ENCODE peak calls at places on chromosome 12, in nine cellular contexts. One of them, this sample, is unnamed.

GRCh38 chr12:115609356-115609755 is 668.1 kb downstream of the MED13L start:
- DNase-seq in cerebellum: no peak
- DNase-seq in neural crest cell: no peak
- DNase-seq in GM13976: no peak
- DNase-seq in activated B cell treated with CpG ODN at 0.5 μM for 24 hours: no peak
- DNase-seq in esophagus squamous epithelium: no peak
- DNase-seq in choroid plexus epithelial cell: peak; percentile 15
- DNase-seq in activated CD4-positive, alpha-beta T cell treated with anti-CD3 and anti-CD28 coated beads, Interleukin-2, amount 50 U/mL, for 1 hour: no peak
- DNase-seq in HCEC 1CT: no peak
- DNase-seq in this sample: no peak

GRCh38 chr12:122138616-122139015 is 35.4 kb downstream of the IL31 start:
- DNase-seq in cerebellum: peak; percentile 40
- DNase-seq in neural crest cell: no peak
- DNase-seq in GM13976: no peak
- DNase-seq in activated B cell treated with CpG ODN at 0.5 μM for 24 hours: no peak
- DNase-seq in esophagus squamous epithelium: no peak
- DNase-seq in choroid plexus epithelial cell: no peak
- DNase-seq in activated CD4-positive, alpha-beta T cell treated with anti-CD3 and anti-CD28 coated beads, Interleukin-2, amount 50 U/mL, for 1 hour: no peak
- DNase-seq in HCEC 1CT: no peak
- DNase-seq in this sample: no peak

GRCh38 chr12:4355843-4356327 is 23.6 kb downstream of the FGF23 start:
- DNase-seq in cerebellum: no peak
- DNase-seq in neural crest cell: peak; percentile 50
- DNase-seq in GM13976: peak; percentile 48
- DNase-seq in activated B cell treated with CpG ODN at 0.5 μM for 24 hours: no peak
- DNase-seq in esophagus squamous epithelium: no peak
- DNase-seq in choroid plexus epithelial cell: peak; percentile 40
- DNase-seq in activated CD4-positive, alpha-beta T cell treated with anti-CD3 and anti-CD28 coated beads, Interleukin-2, amount 50 U/mL, for 1 hour: peak; percentile 29
- DNase-seq in HCEC 1CT: peak; percentile 13
- DNase-seq in this sample: peak; percentile 23

GRCh38 chr12:5648692-5649338 is 216.9 kb downstream of the NTF3 start:
- DNase-seq in cerebellum: peak; percentile 20
- DNase-seq in neural crest cell: no peak
- DNase-seq in GM13976: no peak
- DNase-seq in activated B cell treated with CpG ODN at 0.5 μM for 24 hours: no peak
- DNase-seq in esophagus squamous epithelium: no peak
- DNase-seq in choroid plexus epithelial cell: peak; percentile 4
- DNase-seq in activated CD4-positive, alpha-beta T cell treated with anti-CD3 and anti-CD28 coated beads, Interleukin-2, amount 50 U/mL, for 1 hour: no peak
- DNase-seq in HCEC 1CT: no peak
- DNase-seq in this sample: no peak

GRCh38 chr12:79935624-79936040 is 735 bp upstream of the PPP1R12A start:
- DNase-seq in cerebellum: peak; percentile 27
- DNase-seq in neural crest cell: no peak
- DNase-seq in GM13976: no peak
- DNase-seq in activated B cell treated with CpG ODN at 0.5 μM for 24 hours: no peak
- DNase-seq in esophagus squamous epithelium: no peak
- DNase-seq in choroid plexus epithelial cell: peak; percentile 48
- DNase-seq in activated CD4-positive, alpha-beta T cell treated with anti-CD3 and anti-CD28 coated beads, Interleukin-2, amount 50 U/mL, for 1 hour: no peak
- DNase-seq in HCEC 1CT: peak; percentile 52
- DNase-seq in this sample: no peak

GRCh38 chr12:66956300-66956699 is 277.4 kb upstream of the GRIP1 start:
- DNase-seq in cerebellum: no peak
- DNase-seq in neural crest cell: no peak
- DNase-seq in GM13976: no peak
- DNase-seq in activated B cell treated with CpG ODN at 0.5 μM for 24 hours: no peak
- DNase-seq in esophagus squamous epithelium: no peak
- DNase-seq in choroid plexus epithelial cell: no peak
- DNase-seq in activated CD4-positive, alpha-beta T cell treated with anti-CD3 and anti-CD28 coated beads, Interleukin-2, amount 50 U/mL, for 1 hour: no peak
- DNase-seq in HCEC 1CT: no peak
- DNase-seq in this sample: no peak

GRCh38 chr12:124388679-124389536 is 94.0 kb downstream of the RFLNA start:
- DNase-seq in cerebellum: peak; percentile 85
- DNase-seq in neural crest cell: peak; percentile 48
- DNase-seq in GM13976: no peak
- DNase-seq in activated B cell treated with CpG ODN at 0.5 μM for 24 hours: peak; percentile 42
- DNase-seq in esophagus squamous epithelium: no peak
- DNase-seq in choroid plexus epithelial cell: peak; percentile 94
- DNase-seq in activated CD4-positive, alpha-beta T cell treated with anti-CD3 and anti-CD28 coated beads, Interleukin-2, amount 50 U/mL, for 1 hour: peak; percentile 77
- DNase-seq in HCEC 1CT: peak; percentile 82
- DNase-seq in this sample: peak; percentile 65

GRCh38 chr12:126581655-126582054 is 1516.4 kb downstream of the AACS start:
- DNase-seq in cerebellum: no peak
- DNase-seq in neural crest cell: no peak
- DNase-seq in GM13976: no peak
- DNase-seq in activated B cell treated with CpG ODN at 0.5 μM for 24 hours: no peak
- DNase-seq in esophagus squamous epithelium: no peak
- DNase-seq in choroid plexus epithelial cell: no peak
- DNase-seq in activated CD4-positive, alpha-beta T cell treated with anti-CD3 and anti-CD28 coated beads, Interleukin-2, amount 50 U/mL, for 1 hour: no peak
- DNase-seq in HCEC 1CT: no peak
- DNase-seq in this sample: no peak

GRCh38 chr12:121964813-121965643 is 46.6 kb downstream of the CFAP251 start:
- DNase-seq in cerebellum: no peak
- DNase-seq in neural crest cell: no peak
- DNase-seq in GM13976: no peak
- DNase-seq in activated B cell treated with CpG ODN at 0.5 μM for 24 hours: no peak
- DNase-seq in esophagus squamous epithelium: no peak
- DNase-seq in choroid plexus epithelial cell: peak; percentile 7
- DNase-seq in activated CD4-positive, alpha-beta T cell treated with anti-CD3 and anti-CD28 coated beads, Interleukin-2, amount 50 U/mL, for 1 hour: no peak
- DNase-seq in HCEC 1CT: peak; percentile 73
- DNase-seq in this sample: no peak

GRCh38 chr12:122022393-122023338 is 982 bp downstream of the BCL7A start:
- DNase-seq in cerebellum: peak; percentile 47
- DNase-seq in neural crest cell: peak; percentile 29
- DNase-seq in GM13976: peak; percentile 70
- DNase-seq in activated B cell treated with CpG ODN at 0.5 μM for 24 hours: peak; percentile 52
- DNase-seq in esophagus squamous epithelium: no peak
- DNase-seq in choroid plexus epithelial cell: peak; percentile 22
- DNase-seq in activated CD4-positive, alpha-beta T cell treated with anti-CD3 and anti-CD28 coated beads, Interleukin-2, amount 50 U/mL, for 1 hour: peak; percentile 31
- DNase-seq in HCEC 1CT: peak; percentile 30
- DNase-seq in this sample: no peak

GRCh38 chr12:114812858-114813761 is 129.1 kb upstream of the TBX3 start:
- DNase-seq in cerebellum: no peak
- DNase-seq in neural crest cell: no peak
- DNase-seq in GM13976: no peak
- DNase-seq in activated B cell treated with CpG ODN at 0.5 μM for 24 hours: no peak
- DNase-seq in esophagus squamous epithelium: no peak
- DNase-seq in choroid plexus epithelial cell: peak; percentile 68
- DNase-seq in activated CD4-positive, alpha-beta T cell treated with anti-CD3 and anti-CD28 coated beads, Interleukin-2, amount 50 U/mL, for 1 hour: no peak
- DNase-seq in HCEC 1CT: peak; percentile 22
- DNase-seq in this sample: no peak

GRCh38 chr12:89707623-89707991 is 1.0 kb downstream of the ATP2B1 start:
- DNase-seq in cerebellum: no peak
- DNase-seq in neural crest cell: peak; percentile 35
- DNase-seq in GM13976: peak; percentile 15
- DNase-seq in activated B cell treated with CpG ODN at 0.5 μM for 24 hours: peak; percentile 34
- DNase-seq in esophagus squamous epithelium: no peak
- DNase-seq in choroid plexus epithelial cell: no peak
- DNase-seq in activated CD4-positive, alpha-beta T cell treated with anti-CD3 and anti-CD28 coated beads, Interleukin-2, amount 50 U/mL, for 1 hour: peak; percentile 3
- DNase-seq in HCEC 1CT: no peak
- DNase-seq in this sample: peak; percentile 32

GRCh38 chr12:107441906-107442305 is 243.7 kb upstream of the PWP1 start:
- DNase-seq in cerebellum: no peak
- DNase-seq in neural crest cell: no peak
- DNase-seq in GM13976: no peak
- DNase-seq in activated B cell treated with CpG ODN at 0.5 μM for 24 hours: no peak
- DNase-seq in esophagus squamous epithelium: no peak
- DNase-seq in choroid plexus epithelial cell: peak; percentile 69
- DNase-seq in activated CD4-positive, alpha-beta T cell treated with anti-CD3 and anti-CD28 coated beads, Interleukin-2, amount 50 U/mL, for 1 hour: no peak
- DNase-seq in HCEC 1CT: no peak
- DNase-seq in this sample: no peak

GRCh38 chr12:40016960-40017359 is 88.9 kb downstream of the SLC2A13 start:
- DNase-seq in cerebellum: no peak
- DNase-seq in neural crest cell: no peak
- DNase-seq in GM13976: no peak
- DNase-seq in activated B cell treated with CpG ODN at 0.5 μM for 24 hours: no peak
- DNase-seq in esophagus squamous epithelium: no peak
- DNase-seq in choroid plexus epithelial cell: peak; percentile 76
- DNase-seq in activated CD4-positive, alpha-beta T cell treated with anti-CD3 and anti-CD28 coated beads, Interleukin-2, amount 50 U/mL, for 1 hour: no peak
- DNase-seq in HCEC 1CT: peak; percentile 56
- DNase-seq in this sample: no peak

GRCh38 chr12:17928708-17929366 is 161.2 kb downstream of the RERGL start:
- DNase-seq in cerebellum: no peak
- DNase-seq in neural crest cell: no peak
- DNase-seq in GM13976: no peak
- DNase-seq in activated B cell treated with CpG ODN at 0.5 μM for 24 hours: no peak
- DNase-seq in esophagus squamous epithelium: no peak
- DNase-seq in choroid plexus epithelial cell: peak; percentile 84
- DNase-seq in activated CD4-positive, alpha-beta T cell treated with anti-CD3 and anti-CD28 coated beads, Interleukin-2, amount 50 U/mL, for 1 hour: no peak
- DNase-seq in HCEC 1CT: peak; percentile 89
- DNase-seq in this sample: no peak

GRCh38 chr12:1797011-1797901 is 23.1 kb upstream of the LRTM2 start:
- DNase-seq in cerebellum: no peak
- DNase-seq in neural crest cell: no peak
- DNase-seq in GM13976: peak; percentile 70
- DNase-seq in activated B cell treated with CpG ODN at 0.5 μM for 24 hours: no peak
- DNase-seq in esophagus squamous epithelium: no peak
- DNase-seq in choroid plexus epithelial cell: no peak
- DNase-seq in activated CD4-positive, alpha-beta T cell treated with anti-CD3 and anti-CD28 coated beads, Interleukin-2, amount 50 U/mL, for 1 hour: peak; percentile 49
- DNase-seq in HCEC 1CT: no peak
- DNase-seq in this sample: peak; percentile 36

GRCh38 chr12:119334459-119335170 is at the start of gene CCDC60:
- DNase-seq in cerebellum: no peak
- DNase-seq in neural crest cell: peak; percentile 65
- DNase-seq in GM13976: no peak
- DNase-seq in activated B cell treated with CpG ODN at 0.5 μM for 24 hours: no peak
- DNase-seq in esophagus squamous epithelium: no peak
- DNase-seq in choroid plexus epithelial cell: no peak
- DNase-seq in activated CD4-positive, alpha-beta T cell treated with anti-CD3 and anti-CD28 coated beads, Interleukin-2, amount 50 U/mL, for 1 hour: no peak
- DNase-seq in HCEC 1CT: no peak
- DNase-seq in this sample: no peak

This sample was measured in effector memory CD8-positive, alpha-beta T cell.